ENCODE peak calls at places on chromosomes 5 and 9, in ten cellular contexts. O, W, R, U, Q, S, K, T, P and E are unnamed samples.

GRCh38 chr5:145483211-145483610 is 351.9 kb downstream of the PRELID2 start:
- DNase-seq in P (peak), K (peak), R (no peak), Q (no peak), T (no peak), W (no peak), U (no peak), O (no peak), S (peak), E (no peak)

GRCh38 chr5:116830079-116830478 is 255.5 kb upstream of the SEMA6A start:
- DNase-seq in Q (no peak), U (no peak), K (no peak), P (no peak), T (no peak), W (no peak), R (no peak), O (no peak), S (no peak), E (no peak)

GRCh38 chr5:80150731-80151130 is 105.1 kb downstream of the SERINC5 start:
- DNase-seq in U (no peak), T (no peak), S (no peak), O (no peak), K (no peak), W (no peak), Q (no peak), R (no peak), P (no peak), E (no peak)

GRCh38 chr5:157484768-157485167 is 24.8 kb downstream of the NIPAL4 start:
- DNase-seq in Q (no peak), O (no peak), K (peak), R (no peak), S (peak), U (no peak), T (no peak), W (peak), P (no peak), E (no peak)

GRCh38 chr9:123893831-123894460 is 36.0 kb downstream of the DENND1A start:
- DNase-seq in S (peak), Q (no peak), P (no peak), O (no peak), K (no peak), R (no peak), T (no peak), W (no peak), U (no peak), E (no peak)

GRCh38 chr5:173984218-173984617 is 4.8 kb upstream of the C5orf47 start:
- DNase-seq in P (no peak), S (no peak), U (peak), R (no peak), Q (no peak), K (no peak), O (no peak), T (no peak), W (no peak), E (peak)

GRCh38 chr9:89477811-89478583 is 19.9 kb downstream of the SEMA4D start:
- DNase-seq in O (no peak), T (no peak), S (no peak), W (peak), R (no peak), Q (no peak), K (no peak), P (peak), U (no peak), E (peak)

GRCh38 chr5:132416306-132417009 is 46.9 kb downstream of the SLC22A5 start:
- DNase-seq in W (no peak), S (no peak), K (no peak), R (no peak), O (no peak), Q (no peak), P (no peak), T (no peak), U (no peak), E (no peak)

GRCh38 chr9:121499427-121500164 is at the start of gene GGTA1:
- DNase-seq in U (peak), Q (peak), K (no peak), P (no peak), T (peak), R (no peak), W (peak), O (peak), S (peak), E (peak)

GRCh38 chr5:124438390-124439380 is 307.8 kb downstream of the ZNF608 start:
- DNase-seq in O (no peak), K (no peak), T (peak), R (no peak), P (no peak), W (no peak), S (no peak), Q (no peak), U (no peak), E (peak)

GRCh38 chr5:156148307-156148706 is 178.7 kb upstream of the SGCD start:
- DNase-seq in O (no peak), K (no peak), W (no peak), Q (no peak), U (no peak), R (no peak), S (peak), P (no peak), T (no peak), E (peak)

GRCh38 chr5:80389575-80389974 is 18.3 kb upstream of the ZFYVE16 start:
- DNase-seq in O (peak), R (no peak), W (no peak), T (no peak), K (no peak), P (no peak), Q (no peak), S (no peak), U (no peak), E (no peak)

GRCh38 chr9:133406039-133406438 is 11.8 kb downstream of the REXO4 start:
- DNase-seq in K (no peak), T (no peak), O (no peak), R (no peak), U (no peak), Q (no peak), P (no peak), W (no peak), S (no peak), E (no peak)

GRCh38 chr9:98206754-98207153 is 14.3 kb upstream of the CORO2A start:
- DNase-seq in U (no peak), O (no peak), P (no peak), S (no peak), T (no peak), Q (no peak), W (no peak), R (no peak), K (no peak), E (no peak)

GRCh38 chr9:35010351-35010958 is 20.9 kb downstream of the DNAJB5 start:
- DNase-seq in K (no peak), P (no peak), T (no peak), O (no peak), W (no peak), R (no peak), Q (no peak), S (no peak), U (no peak), E (no peak)